ENCODE peak calls at places on chromosomes 4 and X, in ten cellular contexts. G, I, N, A, F, M, L, C, P and Y are unnamed samples.

GRCh38 chr4:34200535-34200934 is 2043.8 kb downstream of the ARAP2 start:
- DNase-seq in I (no peak), A (no peak), L (no peak), G (peak), C (no peak), P (no peak), M (no peak), F (peak), N (no peak), Y (no peak)

GRCh38 chrX:130716822-130717405 is 186.1 kb downstream of the ENOX2 start:
- DNase-seq in P (no peak), A (no peak), L (no peak), I (peak), C (no peak), N (no peak), M (no peak), F (no peak), G (no peak), Y (peak)

GRCh38 chr4:2377241-2377640 is 41.2 kb downstream of the ZFYVE28 start:
- DNase-seq in F (no peak), I (no peak), A (no peak), G (no peak), C (no peak), L (no peak), N (no peak), P (no peak), M (no peak), Y (no peak)

GRCh38 chrX:39730671-39731389 is 366.9 kb downstream of the BCOR start:
- DNase-seq in N (peak), I (peak), C (peak), P (peak), L (peak), F (peak), M (peak), G (peak), A (peak), Y (peak)

GRCh38 chr4:127134490-127134889 is 498.3 kb upstream of the INTU start:
- DNase-seq in A (no peak), C (no peak), L (no peak), F (no peak), G (no peak), M (no peak), P (no peak), N (no peak), I (peak), Y (no peak)

GRCh38 chr4:162952232-162952631 is 214.5 kb downstream of the NAF1 start:
- DNase-seq in P (no peak), M (peak), L (no peak), I (no peak), F (peak), G (no peak), A (no peak), N (no peak), C (no peak), Y (peak)

GRCh38 chr4:106245176-106245575 is 70.8 kb downstream of the TBCK start:
- DNase-seq in C (no peak), L (no peak), I (no peak), M (no peak), N (no peak), A (no peak), F (no peak), P (no peak), G (no peak), Y (no peak)

GRCh38 chr4:120052840-120053239 is 13.8 kb downstream of the MAD2L1 start:
- DNase-seq in A (peak), F (peak), P (no peak), I (peak), G (no peak), L (peak), C (peak), M (peak), N (no peak), Y (peak)

GRCh38 chr4:47577779-47578553 is 92.9 kb downstream of the ATP10D start:
- DNase-seq in C (peak), N (no peak), L (no peak), M (no peak), P (no peak), A (no peak), I (peak), G (no peak), F (peak), Y (peak)

GRCh38 chr4:7074423-7074822 is 6.6 kb upstream of the GRPEL1 start:
- DNase-seq in A (no peak), I (peak), F (no peak), P (no peak), G (no peak), N (peak), M (no peak), C (no peak), L (peak), Y (no peak)

GRCh38 chr4:65046496-65047101 is 623.7 kb downstream of the EPHA5 start:
- DNase-seq in P (no peak), I (no peak), N (no peak), C (no peak), M (no peak), F (peak), G (no peak), L (no peak), A (no peak), Y (peak)

GRCh38 chr4:1090465-1091440 is 22.6 kb downstream of the RNF212 start:
- DNase-seq in M (no peak), P (no peak), L (no peak), F (no peak), G (no peak), N (no peak), A (no peak), C (no peak), I (no peak), Y (no peak)

GRCh38 chr4:159401791-159402380 is 299.0 kb downstream of the RAPGEF2 start:
- DNase-seq in I (peak), P (no peak), M (no peak), C (peak), L (no peak), F (peak), G (no peak), N (no peak), A (no peak), Y (peak)

GRCh38 chrX:43349363-43349762 is 306.7 kb upstream of the MAOA start:
- DNase-seq in L (no peak), M (peak), C (no peak), A (peak), I (peak), G (no peak), N (no peak), F (peak), P (peak), Y (peak)

GRCh38 chrX:17038681-17039161 is 92.3 kb downstream of the REPS2 start:
- DNase-seq in F (peak), M (no peak), P (no peak), N (no peak), C (peak), I (peak), L (no peak), G (no peak), A (no peak), Y (peak)

GRCh38 chr4:133131829-133132485 is 17.1 kb upstream of the PCDH10 start:
- DNase-seq in L (no peak), G (no peak), I (no peak), N (no peak), F (peak), P (no peak), M (no peak), A (no peak), C (no peak), Y (no peak)

GRCh38 chr4:119479835-119480234 is 148.8 kb downstream of the PDE5A start:
- DNase-seq in F (no peak), I (no peak), G (no peak), A (no peak), M (no peak), L (no peak), P (no peak), C (no peak), N (no peak), Y (no peak)

GRCh38 chr4:38128478-38129451 is 168.6 kb downstream of the PTTG2 start:
- DNase-seq in I (peak), C (peak), F (peak), A (no peak), G (no peak), N (no peak), P (no peak), L (no peak), M (no peak), Y (peak)

GRCh38 chrX:131617182-131617581 is 73.3 kb downstream of the OR13H1 start:
- DNase-seq in P (no peak), M (no peak), A (no peak), N (no peak), I (peak), G (no peak), L (no peak), C (peak), F (peak), Y (peak)

GRCh38 chr4:121873604-121874003 is 3.3 kb upstream of the BBS7 start:
- DNase-seq in L (no peak), I (peak), C (no peak), N (no peak), A (no peak), F (no peak), G (no peak), M (no peak), P (no peak), Y (no peak)

DNA sequence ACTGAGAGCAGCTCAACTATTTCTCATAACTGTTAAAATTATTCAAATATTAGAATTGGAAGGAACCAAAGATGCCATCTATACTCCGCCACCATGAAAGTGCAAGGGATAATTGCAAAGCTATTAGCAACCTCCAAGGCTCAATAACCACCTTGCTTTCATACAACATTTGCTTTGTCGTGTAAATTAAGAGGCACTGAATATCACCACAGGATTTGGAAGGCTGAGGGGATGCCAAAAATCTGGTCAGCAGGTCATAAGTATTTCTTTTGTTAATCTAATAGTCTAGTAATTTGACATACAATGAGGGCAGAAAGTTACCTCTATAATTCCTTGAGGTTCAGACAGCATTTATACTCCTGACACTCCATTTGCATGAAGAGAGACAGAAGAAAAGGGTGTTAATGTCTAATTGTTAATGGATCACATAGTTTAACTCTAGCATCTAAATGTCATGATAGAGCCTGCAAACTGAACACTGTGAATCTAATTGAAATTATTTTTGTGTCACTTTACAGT is 200.9 kb upstream of the DIAPH2 start:
- DNase-seq in L (no peak), A (no peak), P (no peak), M (no peak), G (no peak), F (no peak), N (no peak), C (no peak), I (no peak), Y (no peak)
- TF ChIP-seq CTCF in L (no peak), A (no peak), P (no peak), M (no peak), G (no peak), F (no peak), N (no peak), C (no peak), I (no peak), Y (no peak)

DNA sequence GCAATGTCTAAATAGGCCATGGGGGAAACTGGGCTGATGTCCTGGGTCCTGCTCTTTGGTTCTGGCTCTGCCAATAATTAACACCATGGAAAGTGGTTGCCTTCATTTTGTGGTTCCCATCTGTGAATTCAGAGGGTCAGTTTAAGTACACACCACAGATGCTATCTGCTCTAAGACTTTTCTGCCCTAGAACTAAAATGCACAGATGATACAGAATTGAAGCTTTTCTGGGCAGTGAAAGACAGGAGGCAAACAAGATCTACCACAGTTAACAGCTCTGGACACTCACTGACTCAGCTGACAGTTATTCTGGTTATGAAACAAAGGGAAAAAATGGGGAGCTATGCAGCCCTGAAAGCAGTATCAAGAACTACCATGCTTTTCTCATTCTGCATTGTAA is 37.3 kb downstream of the APBB2 start:
- DNase-seq in P (no peak), M (no peak), I (peak), N (no peak), A (no peak), F (peak), L (no peak), C (peak), G (no peak), Y (peak)
- H3K4me3 ChIP-seq in P (no peak), M (no peak), I (no peak), N (no peak), A (no peak), F (no peak), L (no peak), C (no peak), G (no peak), Y (no peak)

GRCh38 chrX:149505671-149506070 is 565 bp upstream of the IDS start:
- DNase-seq in P (no peak), F (no peak), C (no peak), G (no peak), I (no peak), M (no peak), N (no peak), A (no peak), L (no peak), Y (no peak)

GRCh38 chrX:149506349-149506748 is 1.2 kb upstream of the IDS start:
- DNase-seq in G (no peak), P (no peak), N (no peak), M (no peak), A (no peak), L (no peak), I (no peak), C (no peak), F (no peak), Y (no peak)

GRCh38 chrX:149508467-149508866 is 3.4 kb upstream of the IDS start:
- DNase-seq in N (no peak), I (no peak), A (no peak), C (no peak), P (no peak), F (no peak), L (no peak), M (no peak), G (no peak), Y (no peak)

GRCh38 chrX:149504915-149505651 is at the start of gene IDS:
- DNase-seq in P (peak), M (peak), F (peak), G (peak), I (peak), A (peak), C (peak), N (peak), L (peak), Y (peak)

GRCh38 chrX:149504226-149504914 is 736 bp downstream of the IDS start:
- DNase-seq in P (no peak), A (no peak), N (peak), I (peak), F (no peak), C (no peak), G (no peak), L (no peak), M (peak), Y (peak)
- TF ChIP-seq CTCF in P (no peak), A (no peak), N (no peak), I (peak), F (no peak), C (peak), G (no peak), L (no peak), M (peak), Y (peak)

GRCh38 chr4:56728512-56728911 is 47.4 kb upstream of the HOPX start:
- DNase-seq in F (peak), G (no peak), P (no peak), M (peak), L (peak), I (peak), A (peak), N (peak), C (peak), Y (peak)

GRCh38 chr4:56731857-56732256 is 50.8 kb upstream of the HOPX start:
- DNase-seq in F (no peak), C (no peak), N (peak), M (peak), A (peak), P (no peak), G (no peak), L (peak), I (no peak), Y (no peak)

GRCh38 chr4:56727150-56727549 is 46.1 kb upstream of the HOPX start:
- DNase-seq in G (no peak), N (no peak), I (no peak), M (no peak), F (peak), L (no peak), A (no peak), C (peak), P (no peak), Y (peak)

GRCh38 chr4:56732301-56732700 is 51.2 kb upstream of the HOPX start:
- DNase-seq in L (no peak), C (no peak), M (no peak), P (no peak), G (no peak), N (no peak), I (no peak), F (peak), A (no peak), Y (no peak)

DNA sequence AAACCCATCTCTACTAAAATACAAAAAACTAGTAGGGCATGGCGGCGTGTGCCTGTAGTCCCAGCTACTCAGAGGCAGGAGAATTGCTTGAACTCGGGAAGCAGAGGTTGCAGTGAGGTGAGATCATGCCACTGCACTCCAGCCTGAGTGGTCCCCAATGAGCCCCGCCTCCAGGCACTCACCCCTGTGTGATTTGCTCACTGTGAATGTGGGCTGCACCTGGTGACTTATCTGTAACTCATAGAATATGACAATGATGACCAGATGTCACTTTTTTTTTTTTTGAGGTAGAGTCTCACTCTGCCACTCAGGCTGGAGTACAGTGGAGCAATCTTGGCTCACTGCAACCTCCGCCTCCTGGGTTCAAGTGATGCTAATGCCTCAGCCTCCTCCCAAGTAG is 49.0 kb upstream of the HOPX start:
- DNase-seq in N (no peak), F (no peak), I (no peak), M (no peak), C (no peak), A (no peak), P (no peak), L (no peak), G (no peak), Y (no peak)
- H3K4me3 ChIP-seq in N (no peak), F (no peak), I (no peak), M (no peak), C (no peak), A (no peak), P (no peak), L (no peak), G (no peak), Y (no peak)